ENCODE peak calls at places on chromosome 15, in seven cellular contexts. J is CD8-positive, alpha-beta memory T cell; B is aorta; C is body of pancreas; U is upper lobe of right lung; X is GM23248; R is cardiac muscle cell. G is an unnamed sample. For H3K36me3, the result is how much of the 10 kb centered on the place peaks cover.

GRCh38 chr15:76929011-76929760 is 2.4 kb upstream of the RCN2 start:
- DNase-seq in U (no peak), X (no peak), C (no peak), B (no peak), J (no peak), R (no peak), G (no peak)

GRCh38 chr15:92705693-92706618 is 50.4 kb upstream of the FAM174B start:
- DNase-seq in J (no peak), X (no peak), U (no peak), B (no peak), C (no peak), R (no peak), G (no peak)

GRCh38 chr15:59438891-59439290 is 905 bp downstream of the FAM81A start:
- DNase-seq in X (peak), C (no peak), U (no peak), J (no peak), R (no peak), B (no peak), G (peak)

GRCh38 chr15:81050259-81050658 is 49.5 kb downstream of the TLNRD1 start:
- DNase-seq in U (no peak), X (no peak), B (no peak), J (no peak), R (no peak), C (no peak), G (no peak)

GRCh38 chr15:40470423-40471104 is at the start of gene CHST14:
- DNase-seq in B (peak), J (peak), C (peak), U (peak), X (peak), R (peak), G (no peak)

GRCh38 chr15:66394472-66394871 is 7.8 kb downstream of the MAP2K1 start:
- DNase-seq in J (no peak), X (no peak), C (no peak), R (no peak), B (no peak), U (no peak), G (no peak)

GRCh38 chr15:47801522-47801921 is 84.2 kb downstream of the SEMA6D start:
- DNase-seq in U (no peak), X (no peak), B (no peak), J (no peak), R (no peak), C (no peak), G (peak)

GRCh38 chr15:52008698-52009434 is 10.2 kb upstream of the MAPK6 start:
- DNase-seq in R (no peak), B (no peak), U (no peak), C (no peak), X (no peak), J (no peak), G (peak)

DNA sequence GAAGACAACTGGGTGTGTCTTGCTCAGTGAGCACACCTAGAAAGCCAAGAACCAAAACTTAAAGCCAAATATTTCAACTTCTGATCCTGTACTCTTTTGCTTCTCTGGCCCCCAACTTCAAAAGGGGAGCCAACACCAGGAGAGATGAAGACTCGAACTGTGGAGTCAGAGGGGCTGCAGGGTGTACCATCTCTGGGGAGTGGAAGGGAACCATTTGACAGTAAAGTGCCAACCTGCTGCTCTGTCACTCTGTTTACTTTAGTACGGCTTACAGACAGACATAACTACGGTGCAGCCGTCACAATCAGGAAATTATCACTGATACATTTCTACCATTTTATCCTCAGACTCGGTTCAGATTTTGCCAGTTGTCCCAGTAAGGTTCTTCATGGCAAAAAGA is 1.6 kb downstream of the FBXO22 start:
- DNase-seq in C (no peak), X (no peak), R (no peak), B (no peak), U (no peak), J (no peak), G (no peak)
- H3K4me3 ChIP-seq in C (no peak), X (peak), R (no peak), B (no peak), U (no peak), J (no peak), G (no peak)

GRCh38 chr15:78016860-78017259 is 60.7 kb downstream of the TBC1D2B start:
- DNase-seq in U (no peak), R (no peak), X (no peak), J (no peak), C (peak), B (no peak), G (no peak)

GRCh38 chr15:78020007-78020406 is 57.5 kb downstream of the TBC1D2B start:
- DNase-seq in C (no peak), B (no peak), U (no peak), X (no peak), J (no peak), R (no peak), G (no peak)

GRCh38 chr15:78021761-78022160 is 55.8 kb downstream of the TBC1D2B start:
- DNase-seq in R (no peak), X (no peak), C (no peak), U (no peak), J (no peak), B (no peak), G (no peak)

GRCh38 chr15:78018445-78018844 is 59.1 kb downstream of the TBC1D2B start:
- DNase-seq in B (no peak), J (no peak), R (no peak), C (peak), U (no peak), X (no peak), G (peak)

GRCh38 chr15:78018968-78019644 is 58.4 kb downstream of the TBC1D2B start:
- DNase-seq in J (no peak), U (no peak), B (no peak), R (peak), X (no peak), C (no peak), G (peak)
- H3K36me3 ChIP-seq in J (under half), U (half or more), B (under half), R (under half), X (under half), C (under half), G (under half)

GRCh38 chr15:28153492-28154119 is 54.5 kb upstream of the OCA2 start:
- DNase-seq in U (no peak), R (no peak), C (no peak), B (no peak), X (no peak), J (no peak), G (no peak)

GRCh38 chr15:28154283-28154682 is 55.2 kb upstream of the OCA2 start:
- DNase-seq in B (no peak), C (no peak), X (no peak), J (no peak), U (no peak), R (no peak), G (no peak)
- H3K4me3 ChIP-seq in B (no peak), C (no peak), X (no peak), J (no peak), U (no peak), R (no peak), G (no peak)

DNA sequence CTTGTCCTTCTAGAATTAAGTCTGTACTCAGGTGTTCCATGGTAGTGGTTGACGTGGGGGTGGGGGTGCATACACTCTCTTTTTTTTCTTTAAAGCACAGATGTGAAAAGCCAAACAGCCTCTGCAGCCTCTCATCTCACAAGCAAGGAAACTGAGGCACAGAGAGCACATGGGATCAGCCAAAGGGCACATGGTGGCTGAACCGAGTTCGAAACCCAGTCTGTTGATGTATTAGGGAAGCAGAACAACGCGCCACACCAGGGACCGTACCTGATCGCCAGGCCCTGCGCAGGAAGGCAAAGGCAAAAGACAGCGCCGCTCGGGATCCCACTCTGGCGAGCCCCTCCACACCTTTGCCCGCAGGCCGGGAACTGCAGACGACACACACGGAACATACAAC is 47.3 kb downstream of the HERC2 start:
- DNase-seq in R (no peak), B (no peak), X (no peak), J (no peak), U (no peak), C (no peak), G (no peak)
- H3K36me3 ChIP-seq in R (under half), B (under half), X (under half), J (under half), U (half or more), C (under half), G (under half)

GRCh38 chr15:60679256-60679655 is 200.3 kb upstream of the ICE2 start:
- DNase-seq in J (no peak), B (no peak), C (no peak), R (no peak), X (peak), U (no peak), G (no peak)
- H3K4me3 ChIP-seq in J (no peak), B (no peak), C (no peak), R (no peak), X (peak), U (no peak), G (no peak)

DNA sequence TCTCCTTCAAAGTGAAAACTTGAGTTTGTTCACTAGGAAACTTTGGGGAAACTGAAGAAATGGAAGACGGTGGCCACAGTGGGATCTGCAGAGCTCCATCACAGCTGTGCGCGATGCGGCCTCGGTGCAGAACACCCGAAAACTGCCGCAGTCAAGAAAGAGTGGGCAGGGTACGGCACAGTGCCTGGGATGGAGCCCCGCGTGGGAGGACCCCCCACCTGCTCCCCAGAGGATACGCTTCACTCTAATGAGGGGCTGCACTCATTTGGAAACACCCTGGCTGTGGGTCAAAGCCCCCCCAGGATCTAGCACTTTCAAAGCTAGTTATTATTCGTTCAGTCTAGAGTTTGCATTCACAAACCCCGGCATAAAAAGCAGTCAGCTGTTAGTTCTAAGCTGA is 9.5 kb downstream of the ADAMTS17 start:
- DNase-seq in B (no peak), U (no peak), R (no peak), X (no peak), J (no peak), C (no peak), G (no peak)
- H3K36me3 ChIP-seq in B (under half), U (under half), R (under half), X (under half), J (under half), C (under half), G (under half)

DNA sequence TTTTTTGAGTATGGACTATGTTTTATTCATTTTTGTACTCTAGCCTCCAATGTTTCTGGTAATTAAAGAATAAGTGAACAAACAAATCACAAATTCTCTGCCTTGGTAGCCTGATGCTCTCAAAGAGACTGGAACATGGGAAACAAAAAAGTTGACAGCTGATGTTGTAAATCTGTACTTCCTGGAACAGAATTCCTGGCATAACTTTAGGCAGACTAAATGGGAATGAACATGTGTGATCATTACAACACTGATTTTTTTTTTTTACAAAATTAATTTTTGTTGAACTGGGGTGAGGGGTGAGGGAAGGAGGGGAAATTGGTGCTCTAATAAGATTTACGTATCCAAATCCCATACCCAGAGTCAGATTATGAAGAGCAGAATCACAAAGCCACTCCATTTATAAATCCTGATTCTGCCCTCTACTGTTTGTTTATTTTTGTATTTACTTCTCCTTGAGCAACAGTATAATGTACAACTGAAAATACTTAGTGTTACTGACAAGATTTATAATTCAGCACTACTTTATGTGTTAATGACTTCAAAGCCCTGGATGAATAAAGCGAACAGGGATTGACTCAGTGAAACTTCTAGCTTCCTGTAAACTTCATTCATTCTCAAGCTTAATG is 165.0 kb downstream of the FRMD5 start:
- DNase-seq in C (no peak), J (no peak), X (peak), B (no peak), R (no peak), U (no peak), G (peak)
- H3K4me3 ChIP-seq in C (no peak), J (no peak), X (no peak), B (no peak), R (no peak), U (no peak), G (no peak)

G was measured in bronchial epithelial cell.